ENCODE peak calls at places on chromosomes 1 and 21, in four cellular contexts. R is GM20000, S is esophagus muscularis mucosa, C is IMR-90. F is an unnamed sample.

GRCh38 chr1:26496881-26497280 is 24.6 kb downstream of the HMGN2 start:
- DNase-seq in R (no peak), S (no peak), C (peak), F (no peak)

GRCh38 chr21:38804617-38805281 is 980 bp upstream of the ETS2 start:
- DNase-seq in R (peak), S (no peak), C (peak), F (peak)

GRCh38 chr1:221698579-221699349 is 43.1 kb downstream of the DUSP10 start:
- DNase-seq in R (no peak), S (no peak), C (no peak), F (no peak)

GRCh38 chr21:44763050-44763378 is 38.6 kb downstream of the UBE2G2 start:
- DNase-seq in R (no peak), S (no peak), C (no peak), F (no peak)

GRCh38 chr1:209010831-209011230 is 572.7 kb upstream of the CAMK1G start:
- DNase-seq in R (no peak), S (no peak), C (no peak), F (no peak)

GRCh38 chr1:111768023-111768422 is 12.3 kb downstream of the DDX20 start:
- DNase-seq in R (no peak), S (no peak), C (no peak), F (no peak)

GRCh38 chr1:35790670-35791069 is 17.1 kb upstream of the AGO4 start:
- DNase-seq in R (no peak), S (no peak), C (no peak), F (no peak)

GRCh38 chr1:67418839-67419586 is 11.2 kb downstream of the SERBP1 start:
- DNase-seq in R (no peak), S (no peak), C (no peak), F (no peak)

GRCh38 chr1:88983791-88984552 is 8.5 kb downstream of the KYAT3 start:
- DNase-seq in R (peak), S (no peak), C (peak), F (peak)

GRCh38 chr1:27727126-27727525 is 1.4 kb downstream of the FAM76A start:
- DNase-seq in R (no peak), S (no peak), C (peak), F (no peak)

GRCh38 chr1:204384636-204385354 is 25.1 kb upstream of the PLEKHA6 start:
- DNase-seq in R (no peak), S (no peak), C (peak), F (no peak)

GRCh38 chr1:67158401-67158800 is 7.9 kb upstream of the IL23R start:
- DNase-seq in R (no peak), S (no peak), C (no peak), F (no peak)

GRCh38 chr1:221911714-221912113 is 169.8 kb upstream of the DUSP10 start:
- DNase-seq in R (no peak), S (no peak), C (no peak), F (no peak)

GRCh38 chr1:159009704-159010361 is at the start of gene IFI16:
- DNase-seq in R (peak), S (no peak), C (peak), F (peak)

GRCh38 chr1:107659961-107660360 is 305.0 kb downstream of the VAV3 start:
- DNase-seq in R (no peak), S (no peak), C (no peak), F (no peak)

GRCh38 chr1:89068291-89068690 is 3.3 kb upstream of the GBP1 start:
- DNase-seq in R (no peak), S (no peak), C (peak), F (no peak)

GRCh38 chr1:93661829-93662474 is 19.7 kb downstream of the BCAR3 start:
- DNase-seq in R (no peak), S (no peak), C (peak), F (no peak)

GRCh38 chr1:200042437-200043329 is 15.2 kb downstream of the NR5A2 start:
- DNase-seq in R (no peak), S (no peak), C (no peak), F (no peak)

GRCh38 chr1:154206212-154206611 is at the start of gene CFAP141:
- DNase-seq in R (no peak), S (no peak), C (peak), F (no peak)

GRCh38 chr1:103074224-103074623 is 34.1 kb downstream of the COL11A1 start:
- DNase-seq in R (no peak), S (no peak), C (no peak), F (no peak)

GRCh38 chr1:37811027-37811655 is 3.1 kb upstream of the YRDC start:
- DNase-seq in R (peak), S (no peak), C (peak), F (peak)

GRCh38 chr1:159339517-159339916 is 37.4 kb downstream of the FCER1A start:
- DNase-seq in R (no peak), S (no peak), C (no peak), F (no peak)

GRCh38 chr1:184691719-184692324 is 62.8 kb downstream of the EDEM3 start:
- DNase-seq in R (no peak), S (no peak), C (peak), F (no peak)

GRCh38 chr1:161038523-161039153 is at the start of gene TSTD1:
- DNase-seq in R (peak), S (no peak), C (no peak), F (peak)

GRCh38 chr1:16026723-16027484 is 5.1 kb downstream of the CLCNKA start:
- DNase-seq in R (no peak), S (no peak), C (no peak), F (no peak)

GRCh38 chr21:30713786-30714185 is 4.8 kb downstream of the KRTAP21-3 start:
- DNase-seq in R (no peak), S (no peak), C (no peak), F (no peak)

GRCh38 chr1:53143527-53143926 is 1.1 kb upstream of the SLC1A7 start:
- DNase-seq in R (no peak), S (peak), C (no peak), F (no peak)

GRCh38 chr1:228361314-228362140 is 45.1 kb downstream of the TRIM11 start:
- DNase-seq in R (no peak), S (no peak), C (no peak), F (no peak)

GRCh38 chr1:65431111-65431705 is 10.7 kb downstream of the LEPR start:
- DNase-seq in R (peak), S (no peak), C (peak), F (peak)

GRCh38 chr1:71948561-71948960 is 333.8 kb downstream of the NEGR1 start:
- DNase-seq in R (no peak), S (no peak), C (no peak), F (no peak)

GRCh38 chr1:219140308-219140877 is 33.3 kb upstream of the LYPLAL1 start:
- DNase-seq in R (no peak), S (no peak), C (no peak), F (no peak)

GRCh38 chr1:221675880-221676800 is 65.7 kb downstream of the DUSP10 start:
- DNase-seq in R (no peak), S (no peak), C (no peak), F (no peak)

GRCh38 chr1:201695607-201696006 is 133.3 kb upstream of the IPO9 start:
- DNase-seq in R (no peak), S (no peak), C (no peak), F (no peak)

GRCh38 chr1:195373831-195374230 is 1234.4 kb downstream of the KCNT2 start:
- DNase-seq in R (no peak), S (no peak), C (no peak), F (no peak)